ENCODE peak calls at places on chromosome 5, in four cellular contexts. T is left ventricle myocardium inferior, I is kidney glomerular epithelial cell, E is psoas muscle. N is an unnamed sample.

GRCh38 chr5:58717303-58718012 is 134.6 kb downstream of the RAB3C start:
- DNase-seq in T (no peak), I (no peak), E (no peak), N (no peak)

GRCh38 chr5:52690236-52690685 is 97.5 kb upstream of the ITGA1 start:
- DNase-seq in T (no peak), I (peak; percentile 20), E (no peak), N (no peak)

GRCh38 chr5:172499287-172499686 is 45.0 kb upstream of the SH3PXD2B start:
- DNase-seq in T (no peak), I (no peak), E (no peak), N (no peak)

GRCh38 chr5:32174011-32174866 is at the start of gene GOLPH3:
- DNase-seq in T (peak; percentile 96), I (peak; percentile 74), E (peak; percentile 97), N (peak; percentile 96)

GRCh38 chr5:98455660-98456059 is 317.8 kb upstream of the RGMB start:
- DNase-seq in T (no peak), I (no peak), E (no peak), N (no peak)

GRCh38 chr5:66933066-66933465 is 263.5 kb downstream of the CD180 start:
- DNase-seq in T (no peak), I (peak; percentile 42), E (no peak), N (no peak)

GRCh38 chr5:143030349-143030748 is 260.2 kb downstream of the ARHGAP26 start:
- DNase-seq in T (no peak), I (no peak), E (no peak), N (no peak)

GRCh38 chr5:107672212-107673105 is 1.7 kb upstream of the EFNA5 start:
- DNase-seq in T (peak; percentile 73), I (peak; percentile 97), E (peak; percentile 72), N (peak; percentile 87)

GRCh38 chr5:137486707-137487106 is 12.4 kb downstream of the SPOCK1 start:
- DNase-seq in T (no peak), I (peak; percentile 39), E (no peak), N (no peak)

GRCh38 chr5:56824019-56824418 is 8.7 kb downstream of the MAP3K1 start:
- DNase-seq in T (no peak), I (no peak), E (no peak), N (no peak)

GRCh38 chr5:80124111-80124510 is 89.0 kb downstream of the THBS4 start:
- DNase-seq in T (no peak), I (no peak), E (no peak), N (no peak)

GRCh38 chr5:32020271-32020670 is 153.8 kb downstream of the GOLPH3 start:
- DNase-seq in T (no peak), I (no peak), E (no peak), N (no peak)

GRCh38 chr5:1004598-1005361 is 3.8 kb upstream of the NKD2 start:
- DNase-seq in T (peak; percentile 88), I (no peak), E (peak; percentile 87), N (peak; percentile 92)

GRCh38 chr5:149452665-149453617 is 73.8 kb upstream of the IL17B start:
- DNase-seq in T (peak; percentile 58), I (peak; percentile 95), E (peak; percentile 84), N (peak; percentile 87)

GRCh38 chr5:132850066-132850465 is 16.2 kb downstream of the GDF9 start:
- DNase-seq in T (no peak), I (no peak), E (no peak), N (no peak)

GRCh38 chr5:177304392-177305119 is 957 bp downstream of the PRELID1 start:
- DNase-seq in T (no peak), I (no peak), E (peak; percentile 45), N (peak; percentile 72)

GRCh38 chr5:138664276-138664943 is 88.8 kb upstream of the CTNNA1 start:
- DNase-seq in T (no peak), I (peak; percentile 79), E (no peak), N (no peak)

GRCh38 chr5:43702815-43703214 is 99.8 kb downstream of the NNT start:
- DNase-seq in T (no peak), I (no peak), E (no peak), N (no peak)

GRCh38 chr5:38697013-38697412 is 140.6 kb upstream of the LIFR start:
- DNase-seq in T (no peak), I (peak; percentile 44), E (no peak), N (no peak)

GRCh38 chr5:6759401-6759800 is 46.2 kb downstream of the TENT4A start:
- DNase-seq in T (no peak), I (peak; percentile 56), E (peak; percentile 46), N (no peak)

GRCh38 chr5:149358294-149358651 is 427 bp downstream of the PCYOX1L start:
- DNase-seq in T (peak; percentile 42), I (no peak), E (peak; percentile 74), N (no peak)

GRCh38 chr5:169765176-169765575 is 128.1 kb downstream of the DOCK2 start:
- DNase-seq in T (no peak), I (peak; percentile 24), E (no peak), N (no peak)

GRCh38 chr5:50984628-50985027 is 318.2 kb downstream of the PARP8 start:
- DNase-seq in T (no peak), I (no peak), E (no peak), N (no peak)

GRCh38 chr5:111931658-111932057 is 174.7 kb upstream of the NREP start:
- DNase-seq in T (no peak), I (no peak), E (no peak), N (no peak)

GRCh38 chr5:142073617-142074405 is 34.8 kb upstream of the NDFIP1 start:
- DNase-seq in T (no peak), I (no peak), E (no peak), N (no peak)

N was measured in aorta.